ENCODE peak calls at places on chromosome 12, in ten cellular contexts. L is fibroblast of lung, N is natural killer cell, F is upper lobe of right lung, R is HL-60, A is neural crest cell, Z is foreskin fibroblast, E is breast epithelium, K is prostate gland, Y is ascending aorta. M is an unnamed sample.

GRCh38 chr12:87960557-87960956 is 68.6 kb downstream of the C12orf50 start:
- DNase-seq in L (no peak), N (no peak), F (no peak), R (no peak), A (no peak), Z (no peak), E (no peak), K (no peak), Y (no peak), M (no peak)

GRCh38 chr12:62840311-62840710 is 94.6 kb downstream of the PPM1H start:
- DNase-seq in L (no peak), N (no peak), F (no peak), R (no peak), A (no peak), Z (peak), E (no peak), K (no peak), Y (no peak), M (no peak)

GRCh38 chr12:108618079-108618952 is 15.4 kb downstream of the SELPLG start:
- DNase-seq in L (peak), N (peak), F (peak), R (no peak), A (peak), Z (peak), E (peak), K (peak), Y (peak), M (peak)

GRCh38 chr12:9936597-9936996 is 4.4 kb upstream of the CLEC2A start:
- DNase-seq in L (no peak), N (no peak), F (no peak), R (no peak), A (no peak), Z (no peak), E (no peak), K (no peak), Y (no peak), M (no peak)

GRCh38 chr12:116662612-116663144 is 75.2 kb downstream of the SPRING1 start:
- DNase-seq in L (peak), N (no peak), F (no peak), R (peak), A (peak), Z (peak), E (no peak), K (no peak), Y (no peak), M (no peak)

GRCh38 chr12:88493651-88494050 is 86.6 kb downstream of the KITLG start:
- DNase-seq in L (peak), N (no peak), F (no peak), R (no peak), A (no peak), Z (peak), E (no peak), K (no peak), Y (no peak), M (no peak)

GRCh38 chr12:27841392-27841882 is 61.4 kb upstream of the MANSC4 start:
- DNase-seq in L (no peak), N (no peak), F (no peak), R (no peak), A (no peak), Z (peak), E (no peak), K (no peak), Y (no peak), M (no peak)

GRCh38 chr12:24600996-24601395 is 347.9 kb downstream of the BCAT1 start:
- DNase-seq in L (peak), N (no peak), F (no peak), R (no peak), A (no peak), Z (peak), E (no peak), K (no peak), Y (no peak), M (peak)

GRCh38 chr12:10131101-10131632 is 1.2 kb upstream of the CLEC7A start:
- DNase-seq in L (no peak), N (no peak), F (no peak), R (no peak), A (no peak), Z (no peak), E (no peak), K (no peak), Y (no peak), M (no peak)

GRCh38 chr12:112851024-112851777 is 55.6 kb upstream of the OAS1 start:
- DNase-seq in L (no peak), N (no peak), F (no peak), R (no peak), A (no peak), Z (peak), E (no peak), K (no peak), Y (no peak), M (no peak)

GRCh38 chr12:31245822-31246469 is 80.0 kb downstream of the SINHCAF start:
- DNase-seq in L (peak), N (no peak), F (no peak), R (no peak), A (no peak), Z (no peak), E (no peak), K (no peak), Y (no peak), M (no peak)

GRCh38 chr12:28568709-28569108 is 378.5 kb downstream of the CCDC91 start:
- DNase-seq in L (no peak), N (no peak), F (no peak), R (no peak), A (no peak), Z (peak), E (no peak), K (no peak), Y (no peak), M (peak)

GRCh38 chr12:115404761-115405470 is 720.9 kb upstream of the TBX3 start:
- DNase-seq in L (peak), N (no peak), F (no peak), R (no peak), A (no peak), Z (peak), E (no peak), K (no peak), Y (no peak), M (peak)

GRCh38 chr12:4849946-4850345 is 59.8 kb upstream of the KCNA1 start:
- DNase-seq in L (no peak), N (no peak), F (no peak), R (no peak), A (no peak), Z (no peak), E (no peak), K (no peak), Y (no peak), M (no peak)

GRCh38 chr12:123757555-123757954 is 4.5 kb upstream of the DNAH10 start:
- DNase-seq in L (peak), N (no peak), F (no peak), R (no peak), A (no peak), Z (peak), E (no peak), K (no peak), Y (peak), M (peak)

GRCh38 chr12:114681149-114681849 is 2.7 kb downstream of the TBX3 start:
- DNase-seq in L (peak), N (no peak), F (no peak), R (no peak), A (no peak), Z (peak), E (no peak), K (no peak), Y (no peak), M (no peak)

GRCh38 chr12:43444940-43445564 is 107.0 kb downstream of the ADAMTS20 start:
- DNase-seq in L (peak), N (no peak), F (no peak), R (peak), A (peak), Z (peak), E (no peak), K (peak), Y (no peak), M (peak)

GRCh38 chr12:46233985-46234384 is 34.9 kb downstream of the SLC38A1 start:
- DNase-seq in L (no peak), N (no peak), F (no peak), R (no peak), A (no peak), Z (no peak), E (no peak), K (no peak), Y (no peak), M (no peak)

GRCh38 chr12:34292736-34293625 is 270.7 kb downstream of the ALG10 start:
- DNase-seq in L (no peak), N (peak), F (peak), R (no peak), A (no peak), Z (no peak), E (no peak), K (no peak), Y (peak), M (no peak)

GRCh38 chr12:116074686-116075085 is 202.8 kb downstream of the MED13L start:
- DNase-seq in L (no peak), N (no peak), F (no peak), R (no peak), A (no peak), Z (no peak), E (no peak), K (no peak), Y (no peak), M (no peak)

GRCh38 chr12:72084061-72084460 is 145.4 kb downstream of the TPH2 start:
- DNase-seq in L (no peak), N (no peak), F (no peak), R (no peak), A (no peak), Z (no peak), E (no peak), K (no peak), Y (no peak), M (no peak)
- TF ChIP-seq CTCF in L (no peak), N (no peak), F (no peak), R (no peak), A (no peak), Z (no peak), E (no peak), K (no peak), Y (no peak), M (no peak)

GRCh38 chr12:128052341-128052740 is 214.6 kb upstream of the TMEM132C start:
- DNase-seq in L (no peak), N (no peak), F (no peak), R (no peak), A (no peak), Z (no peak), E (no peak), K (no peak), Y (no peak), M (no peak)
- TF ChIP-seq CTCF in L (no peak), N (no peak), F (no peak), R (no peak), A (no peak), Z (no peak), E (no peak), K (no peak), Y (no peak), M (no peak)

DNA sequence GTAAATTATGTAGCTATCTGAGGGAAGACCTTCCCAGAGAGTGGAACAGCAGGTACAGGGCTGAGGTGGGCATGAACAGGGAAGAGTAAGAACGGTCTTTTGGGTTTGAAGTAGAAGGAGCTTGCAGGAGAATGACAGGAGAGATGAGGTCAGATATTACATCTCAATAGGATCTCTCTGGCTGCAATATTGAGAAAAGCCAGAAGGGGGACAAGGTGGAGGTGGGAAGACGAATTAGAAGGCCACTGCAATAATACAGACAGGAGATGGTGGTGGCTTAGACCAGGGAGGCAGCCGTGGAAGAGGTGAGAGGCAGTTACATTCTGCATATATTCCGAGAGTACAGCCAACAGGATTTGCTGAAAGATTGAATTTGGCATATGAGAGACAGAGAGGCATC is 310.2 kb downstream of the APAF1 start:
- DNase-seq in L (no peak), N (no peak), F (no peak), R (no peak), A (no peak), Z (no peak), E (no peak), K (no peak), Y (no peak), M (no peak)
- TF ChIP-seq CTCF in L (no peak), N (no peak), F (no peak), R (no peak), A (peak), Z (no peak), E (no peak), K (no peak), Y (no peak), M (no peak)

DNA sequence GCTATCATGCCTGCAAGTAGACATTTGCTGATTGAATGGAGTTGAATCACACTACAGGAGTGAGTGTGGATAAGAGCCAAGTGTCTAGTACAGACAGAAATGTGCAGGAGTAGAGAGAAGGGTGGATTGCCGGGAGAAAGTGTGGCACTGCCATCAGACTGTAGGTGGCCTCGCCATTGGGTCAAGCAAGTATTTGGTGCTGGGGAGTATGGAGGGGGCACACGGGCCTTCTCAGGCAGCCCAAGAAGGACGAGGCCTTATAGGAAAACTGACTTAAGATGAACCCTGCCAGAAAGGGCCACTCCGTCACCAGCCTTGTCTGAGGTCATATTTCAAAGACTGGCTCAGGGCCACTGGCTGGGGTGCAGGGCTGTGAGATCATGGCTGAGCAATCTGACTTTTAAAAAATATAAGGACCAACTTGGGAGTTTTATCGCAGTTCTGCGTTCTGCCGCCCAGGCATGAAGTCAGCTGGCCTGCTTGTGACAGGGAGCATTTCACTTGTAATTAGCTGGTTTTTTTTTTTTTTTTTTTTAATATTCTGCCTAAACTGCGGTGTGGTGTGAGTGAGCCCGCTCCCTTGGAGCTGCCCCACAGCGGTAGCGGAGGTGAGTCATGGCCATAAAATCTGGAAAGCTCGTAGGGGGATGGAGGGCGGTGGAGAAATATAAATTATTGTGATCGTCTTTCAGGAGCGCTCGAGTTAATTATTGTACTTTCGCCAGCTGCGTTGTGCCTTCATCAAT is 231.7 kb downstream of the C12orf75 start:
- DNase-seq in L (peak), N (no peak), F (no peak), R (no peak), A (no peak), Z (peak), E (peak), K (peak), Y (peak), M (no peak)
- TF ChIP-seq CTCF in L (no peak), N (no peak), F (no peak), R (no peak), A (peak), Z (no peak), E (no peak), K (no peak), Y (peak), M (no peak)

GRCh38 chr12:56315626-56316473 is at the start of gene CNPY2:
- DNase-seq in L (peak), N (peak), F (peak), R (peak), A (peak), Z (peak), E (peak), K (peak), Y (peak), M (peak)
- TF ChIP-seq CTCF in L (no peak), N (no peak), F (no peak), R (no peak), A (peak), Z (no peak), E (no peak), K (no peak), Y (peak), M (no peak)